ENCODE peak calls at places on chromosomes 12 and 14, in five cellular contexts. One of them, this sample, is unnamed.
A peak's percentile ranks its signal among the peaks of the same experiment; 100 is the strongest.

GRCh38 chr12:2819810-2820209 is 7.3 kb downstream of the ITFG2 start:
- DNase-seq in right atrium auricular region: no peak
- DNase-seq in brain microvascular endothelial cell: no peak
- DNase-seq in Caco-2: no peak
- DNase-seq in dorsolateral prefrontal cortex: no peak
- DNase-seq in this sample: no peak

GRCh38 chr14:75711134-75711795 is 50.2 kb downstream of the TTLL5 start:
- DNase-seq in right atrium auricular region: no peak
- DNase-seq in brain microvascular endothelial cell: peak; percentile 27
- DNase-seq in Caco-2: peak; percentile 48
- DNase-seq in dorsolateral prefrontal cortex: peak; percentile 36
- DNase-seq in this sample: no peak

GRCh38 chr12:95385646-95386045 is 88.3 kb upstream of the METAP2 start:
- DNase-seq in right atrium auricular region: no peak
- DNase-seq in brain microvascular endothelial cell: no peak
- DNase-seq in Caco-2: no peak
- DNase-seq in dorsolateral prefrontal cortex: peak; percentile 13
- DNase-seq in this sample: peak; percentile 16

GRCh38 chr12:7144414-7145120 is 14.4 kb downstream of the CLSTN3 start:
- DNase-seq in right atrium auricular region: no peak
- DNase-seq in brain microvascular endothelial cell: no peak
- DNase-seq in Caco-2: peak; percentile 34
- DNase-seq in dorsolateral prefrontal cortex: no peak
- DNase-seq in this sample: no peak

GRCh38 chr14:30521899-30522736 is 36.8 kb upstream of the G2E3 start:
- DNase-seq in right atrium auricular region: no peak
- DNase-seq in brain microvascular endothelial cell: no peak
- DNase-seq in Caco-2: no peak
- DNase-seq in dorsolateral prefrontal cortex: no peak
- DNase-seq in this sample: no peak

GRCh38 chr14:71318097-71318459 is 410.8 kb downstream of the PCNX1 start:
- DNase-seq in right atrium auricular region: no peak
- DNase-seq in brain microvascular endothelial cell: no peak
- DNase-seq in Caco-2: no peak
- DNase-seq in dorsolateral prefrontal cortex: no peak
- DNase-seq in this sample: no peak

GRCh38 chr14:22276913-22277816 is 311.9 kb downstream of the DAD1 start:
- DNase-seq in right atrium auricular region: no peak
- DNase-seq in brain microvascular endothelial cell: no peak
- DNase-seq in Caco-2: no peak
- DNase-seq in dorsolateral prefrontal cortex: no peak
- DNase-seq in this sample: no peak

GRCh38 chr12:59036973-59037807 is 116.9 kb upstream of the LRIG3 start:
- DNase-seq in right atrium auricular region: no peak
- DNase-seq in brain microvascular endothelial cell: peak; percentile 95
- DNase-seq in Caco-2: no peak
- DNase-seq in dorsolateral prefrontal cortex: no peak
- DNase-seq in this sample: no peak

GRCh38 chr12:126668961-126669360 is 1598.0 kb upstream of the TMEM132C start:
- DNase-seq in right atrium auricular region: no peak
- DNase-seq in brain microvascular endothelial cell: peak; percentile 29
- DNase-seq in Caco-2: no peak
- DNase-seq in dorsolateral prefrontal cortex: no peak
- DNase-seq in this sample: no peak

GRCh38 chr12:110431957-110432587 is 18.1 kb downstream of the ARPC3 start:
- DNase-seq in right atrium auricular region: no peak
- DNase-seq in brain microvascular endothelial cell: no peak
- DNase-seq in Caco-2: no peak
- DNase-seq in dorsolateral prefrontal cortex: no peak
- DNase-seq in this sample: no peak

GRCh38 chr14:73797540-73797925 is 54.1 kb upstream of the PTGR2 start:
- DNase-seq in right atrium auricular region: no peak
- DNase-seq in brain microvascular endothelial cell: no peak
- DNase-seq in Caco-2: no peak
- DNase-seq in dorsolateral prefrontal cortex: no peak
- DNase-seq in this sample: no peak

GRCh38 chr12:41983394-41983793 is 161.3 kb downstream of the GXYLT1 start:
- DNase-seq in right atrium auricular region: no peak
- DNase-seq in brain microvascular endothelial cell: no peak
- DNase-seq in Caco-2: no peak
- DNase-seq in dorsolateral prefrontal cortex: no peak
- DNase-seq in this sample: no peak

GRCh38 chr12:101719566-101719965 is 19.7 kb downstream of the SYCP3 start:
- DNase-seq in right atrium auricular region: no peak
- DNase-seq in brain microvascular endothelial cell: no peak
- DNase-seq in Caco-2: no peak
- DNase-seq in dorsolateral prefrontal cortex: no peak
- DNase-seq in this sample: no peak

GRCh38 chr12:40336573-40337199 is 111.9 kb downstream of the LRRK2 start:
- DNase-seq in right atrium auricular region: no peak
- DNase-seq in brain microvascular endothelial cell: no peak
- DNase-seq in Caco-2: no peak
- DNase-seq in dorsolateral prefrontal cortex: no peak
- DNase-seq in this sample: no peak

GRCh38 chr12:40338071-40338470 is 113.3 kb downstream of the LRRK2 start:
- DNase-seq in right atrium auricular region: no peak
- DNase-seq in brain microvascular endothelial cell: no peak
- DNase-seq in Caco-2: no peak
- DNase-seq in dorsolateral prefrontal cortex: no peak
- DNase-seq in this sample: no peak

GRCh38 chr12:40344312-40344711 is 119.5 kb downstream of the LRRK2 start:
- DNase-seq in right atrium auricular region: no peak
- DNase-seq in brain microvascular endothelial cell: no peak
- DNase-seq in Caco-2: no peak
- DNase-seq in dorsolateral prefrontal cortex: no peak
- DNase-seq in this sample: no peak

GRCh38 chr12:40342010-40342409 is 117.2 kb downstream of the LRRK2 start:
- DNase-seq in right atrium auricular region: no peak
- DNase-seq in brain microvascular endothelial cell: no peak
- DNase-seq in Caco-2: no peak
- DNase-seq in dorsolateral prefrontal cortex: no peak
- DNase-seq in this sample: no peak
- H3K27me3 ChIP-seq in right atrium auricular region: no peaks in the 10 kb centered on the region
- H3K27me3 ChIP-seq in brain microvascular endothelial cell: no peaks in the 10 kb centered on the region
- H3K27me3 ChIP-seq in Caco-2: no peaks in the 10 kb centered on the region
- H3K27me3 ChIP-seq in dorsolateral prefrontal cortex: no peaks in the 10 kb centered on the region
- H3K27me3 ChIP-seq in this sample: no peaks in the 10 kb centered on the region

GRCh38 chr12:50599366-50600095 is 94.7 kb downstream of the DIP2B start:
- DNase-seq in right atrium auricular region: no peak
- DNase-seq in brain microvascular endothelial cell: no peak
- DNase-seq in Caco-2: no peak
- DNase-seq in dorsolateral prefrontal cortex: no peak
- DNase-seq in this sample: no peak

GRCh38 chr12:50598321-50598862 is 93.6 kb downstream of the DIP2B start:
- DNase-seq in right atrium auricular region: no peak
- DNase-seq in brain microvascular endothelial cell: peak; percentile 22
- DNase-seq in Caco-2: no peak
- DNase-seq in dorsolateral prefrontal cortex: peak; percentile 70
- DNase-seq in this sample: peak; percentile 60

GRCh38 chr12:50600364-50600763 is 95.6 kb downstream of the DIP2B start:
- DNase-seq in right atrium auricular region: no peak
- DNase-seq in brain microvascular endothelial cell: no peak
- DNase-seq in Caco-2: no peak
- DNase-seq in dorsolateral prefrontal cortex: no peak
- DNase-seq in this sample: no peak

GRCh38 chr12:50595667-50596066 is 90.9 kb downstream of the DIP2B start:
- DNase-seq in right atrium auricular region: no peak
- DNase-seq in brain microvascular endothelial cell: no peak
- DNase-seq in Caco-2: no peak
- DNase-seq in dorsolateral prefrontal cortex: no peak
- DNase-seq in this sample: no peak

GRCh38 chr12:50597200-50598195 is 92.7 kb downstream of the DIP2B start:
- DNase-seq in right atrium auricular region: peak; percentile 61
- DNase-seq in brain microvascular endothelial cell: peak; percentile 83
- DNase-seq in Caco-2: no peak
- DNase-seq in dorsolateral prefrontal cortex: peak; percentile 49
- DNase-seq in this sample: peak; percentile 46
- TF ChIP-seq CTCF in right atrium auricular region: no peak
- TF ChIP-seq CTCF in brain microvascular endothelial cell: peak; percentile 26
- TF ChIP-seq CTCF in Caco-2: no peak
- TF ChIP-seq CTCF in dorsolateral prefrontal cortex: no peak
- TF ChIP-seq CTCF in this sample: no peak

GRCh38 chr14:77306406-77307098 is 14.1 kb downstream of the POMT2 start:
- DNase-seq in right atrium auricular region: no peak
- DNase-seq in brain microvascular endothelial cell: no peak
- DNase-seq in Caco-2: no peak
- DNase-seq in dorsolateral prefrontal cortex: peak; percentile 77
- DNase-seq in this sample: peak; percentile 53
- H3K27me3 ChIP-seq in right atrium auricular region: no peaks in the 10 kb centered on the region
- H3K27me3 ChIP-seq in brain microvascular endothelial cell: no peaks in the 10 kb centered on the region
- H3K27me3 ChIP-seq in Caco-2: no peaks in the 10 kb centered on the region
- H3K27me3 ChIP-seq in dorsolateral prefrontal cortex: no peaks in the 10 kb centered on the region
- H3K27me3 ChIP-seq in this sample: no peaks in the 10 kb centered on the region

GRCh38 chr12:103839103-103839502 is 1.9 kb downstream of the NT5DC3 start:
- DNase-seq in right atrium auricular region: no peak
- DNase-seq in brain microvascular endothelial cell: no peak
- DNase-seq in Caco-2: no peak
- DNase-seq in dorsolateral prefrontal cortex: no peak
- DNase-seq in this sample: peak; percentile 47

GRCh38 chr12:103840399-103840880 is 594 bp downstream of the NT5DC3 start:
- DNase-seq in right atrium auricular region: no peak
- DNase-seq in brain microvascular endothelial cell: no peak
- DNase-seq in Caco-2: no peak
- DNase-seq in dorsolateral prefrontal cortex: no peak
- DNase-seq in this sample: peak; percentile 32

GRCh38 chr12:103841690-103842584 is 903 bp upstream of the NT5DC3 start:
- DNase-seq in right atrium auricular region: no peak
- DNase-seq in brain microvascular endothelial cell: peak; percentile 67
- DNase-seq in Caco-2: peak; percentile 71
- DNase-seq in dorsolateral prefrontal cortex: no peak
- DNase-seq in this sample: peak; percentile 57

GRCh38 chr12:103839893-103840292 is 1.1 kb downstream of the NT5DC3 start:
- DNase-seq in right atrium auricular region: no peak
- DNase-seq in brain microvascular endothelial cell: no peak
- DNase-seq in Caco-2: no peak
- DNase-seq in dorsolateral prefrontal cortex: no peak
- DNase-seq in this sample: no peak

DNA sequence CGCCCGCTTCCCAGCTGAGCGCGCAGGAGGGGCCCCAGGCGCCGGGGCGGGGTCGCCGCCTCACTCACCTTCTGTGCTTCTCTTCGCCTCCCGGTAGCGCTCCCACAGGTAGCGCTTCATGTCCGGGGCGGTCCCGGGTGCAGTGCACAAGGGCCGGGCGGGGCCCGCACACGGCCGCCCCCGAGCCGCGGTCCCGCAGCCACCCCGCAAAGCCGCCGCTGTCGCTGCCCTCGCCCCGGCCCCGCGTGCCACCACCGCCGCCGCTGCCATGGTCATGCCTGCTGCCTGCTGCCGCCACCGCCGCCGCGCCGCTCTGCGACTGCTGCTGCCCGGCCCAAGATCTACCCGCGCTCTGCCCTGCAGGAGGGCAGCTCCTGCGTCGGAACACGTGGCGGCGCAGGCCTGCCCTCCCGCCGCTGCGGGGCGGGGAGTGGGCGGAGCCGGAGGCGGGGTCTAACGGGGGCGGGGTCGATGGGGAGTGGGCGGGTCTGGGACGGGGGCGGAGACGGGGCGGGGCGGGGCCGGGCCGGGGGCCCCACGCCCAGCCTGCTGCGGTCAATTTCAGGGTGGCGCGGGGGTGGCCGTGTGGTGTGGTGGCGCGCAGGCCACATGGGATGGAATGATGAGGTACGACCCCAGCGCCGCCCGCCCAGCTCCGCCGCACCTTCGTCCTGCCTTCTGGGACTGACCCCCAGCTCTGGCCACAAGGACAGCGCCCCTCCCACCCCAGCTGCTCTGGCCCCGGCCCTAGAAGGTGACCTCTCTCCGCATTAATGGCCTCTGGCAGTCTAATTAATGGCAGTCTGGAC is at the start of gene NT5DC3:
- DNase-seq in right atrium auricular region: peak; percentile 76
- DNase-seq in brain microvascular endothelial cell: peak; percentile 47
- DNase-seq in Caco-2: peak; percentile 82
- DNase-seq in dorsolateral prefrontal cortex: peak; percentile 58
- DNase-seq in this sample: peak; percentile 85
- TF ChIP-seq CTCF in right atrium auricular region: no peak
- TF ChIP-seq CTCF in brain microvascular endothelial cell: no peak
- TF ChIP-seq CTCF in Caco-2: no peak
- TF ChIP-seq CTCF in dorsolateral prefrontal cortex: no peak
- TF ChIP-seq CTCF in this sample: no peak

GRCh38 chr14:61523751-61524150 is 171.6 kb upstream of the HIF1A start:
- DNase-seq in right atrium auricular region: no peak
- DNase-seq in brain microvascular endothelial cell: no peak
- DNase-seq in Caco-2: no peak
- DNase-seq in dorsolateral prefrontal cortex: no peak
- DNase-seq in this sample: no peak
- H3K27me3 ChIP-seq in right atrium auricular region: no peaks in the 10 kb centered on the region
- H3K27me3 ChIP-seq in brain microvascular endothelial cell: no peaks in the 10 kb centered on the region
- H3K27me3 ChIP-seq in Caco-2: no peaks in the 10 kb centered on the region
- H3K27me3 ChIP-seq in dorsolateral prefrontal cortex: no peaks in the 10 kb centered on the region
- H3K27me3 ChIP-seq in this sample: no peaks in the 10 kb centered on the region

GRCh38 chr12:119235352-119235751 is 56.6 kb downstream of the HSPB8 start:
- DNase-seq in right atrium auricular region: no peak
- DNase-seq in brain microvascular endothelial cell: no peak
- DNase-seq in Caco-2: no peak
- DNase-seq in dorsolateral prefrontal cortex: no peak
- DNase-seq in this sample: no peak
- TF ChIP-seq CTCF in right atrium auricular region: peak; percentile 32
- TF ChIP-seq CTCF in brain microvascular endothelial cell: no peak
- TF ChIP-seq CTCF in Caco-2: peak; percentile 49
- TF ChIP-seq CTCF in dorsolateral prefrontal cortex: no peak
- TF ChIP-seq CTCF in this sample: no peak